ENCODE peak calls at places on chromosomes 5 and 9, in ten cellular contexts. One of them, this sample, is unnamed.

GRCh38 chr9:114272739-114273431 is 50.0 kb upstream of the ORM1 start:
- DNase-seq in breast epithelium: no peak
- DNase-seq in HCT116: no peak
- DNase-seq in stomach: no peak
- DNase-seq in right atrium auricular region: no peak
- DNase-seq in lower leg skin: no peak
- DNase-seq in upper lobe of left lung: no peak
- DNase-seq in astrocyte of the cerebellum: no peak
- DNase-seq in uterus: no peak
- DNase-seq in fibroblast of lung: no peak
- DNase-seq in this sample: no peak

GRCh38 chr9:69861011-69861410 is 40.4 kb downstream of the CFAP95 start:
- DNase-seq in breast epithelium: no peak
- DNase-seq in HCT116: no peak
- DNase-seq in stomach: no peak
- DNase-seq in right atrium auricular region: no peak
- DNase-seq in lower leg skin: no peak
- DNase-seq in upper lobe of left lung: no peak
- DNase-seq in astrocyte of the cerebellum: no peak
- DNase-seq in uterus: no peak
- DNase-seq in fibroblast of lung: peak
- DNase-seq in this sample: no peak

GRCh38 chr5:97644896-97645295 is 461.8 kb upstream of the RIOK2 start:
- DNase-seq in breast epithelium: no peak
- DNase-seq in HCT116: no peak
- DNase-seq in stomach: no peak
- DNase-seq in right atrium auricular region: no peak
- DNase-seq in lower leg skin: no peak
- DNase-seq in upper lobe of left lung: no peak
- DNase-seq in astrocyte of the cerebellum: no peak
- DNase-seq in uterus: no peak
- DNase-seq in fibroblast of lung: no peak
- DNase-seq in this sample: no peak

GRCh38 chr5:131169810-131170539 is 769 bp upstream of the LYRM7 start:
- DNase-seq in breast epithelium: no peak
- DNase-seq in HCT116: no peak
- DNase-seq in stomach: no peak
- DNase-seq in right atrium auricular region: no peak
- DNase-seq in lower leg skin: no peak
- DNase-seq in upper lobe of left lung: no peak
- DNase-seq in astrocyte of the cerebellum: no peak
- DNase-seq in uterus: no peak
- DNase-seq in fibroblast of lung: no peak
- DNase-seq in this sample: no peak

GRCh38 chr5:133869675-133869978 is 98.8 kb downstream of the C5orf15 start:
- DNase-seq in breast epithelium: no peak
- DNase-seq in HCT116: no peak
- DNase-seq in stomach: peak
- DNase-seq in right atrium auricular region: peak
- DNase-seq in lower leg skin: no peak
- DNase-seq in upper lobe of left lung: no peak
- DNase-seq in astrocyte of the cerebellum: no peak
- DNase-seq in uterus: no peak
- DNase-seq in fibroblast of lung: no peak
- DNase-seq in this sample: no peak

GRCh38 chr9:110626109-110626829 is 42.3 kb upstream of the MUSK start:
- DNase-seq in breast epithelium: no peak
- DNase-seq in HCT116: no peak
- DNase-seq in stomach: no peak
- DNase-seq in right atrium auricular region: no peak
- DNase-seq in lower leg skin: no peak
- DNase-seq in upper lobe of left lung: no peak
- DNase-seq in astrocyte of the cerebellum: peak
- DNase-seq in uterus: no peak
- DNase-seq in fibroblast of lung: peak
- DNase-seq in this sample: no peak

GRCh38 chr9:26650325-26650724 is 242.3 kb downstream of the CAAP1 start:
- DNase-seq in breast epithelium: no peak
- DNase-seq in HCT116: no peak
- DNase-seq in stomach: no peak
- DNase-seq in right atrium auricular region: no peak
- DNase-seq in lower leg skin: no peak
- DNase-seq in upper lobe of left lung: no peak
- DNase-seq in astrocyte of the cerebellum: no peak
- DNase-seq in uterus: no peak
- DNase-seq in fibroblast of lung: no peak
- DNase-seq in this sample: no peak

GRCh38 chr5:135467051-135467625 is 15.0 kb upstream of the TIFAB start:
- DNase-seq in breast epithelium: no peak
- DNase-seq in HCT116: no peak
- DNase-seq in stomach: no peak
- DNase-seq in right atrium auricular region: no peak
- DNase-seq in lower leg skin: no peak
- DNase-seq in upper lobe of left lung: no peak
- DNase-seq in astrocyte of the cerebellum: no peak
- DNase-seq in uterus: no peak
- DNase-seq in fibroblast of lung: no peak
- DNase-seq in this sample: no peak

GRCh38 chr9:10835791-10836463 is 223.1 kb upstream of the PTPRD start:
- DNase-seq in breast epithelium: no peak
- DNase-seq in HCT116: no peak
- DNase-seq in stomach: no peak
- DNase-seq in right atrium auricular region: no peak
- DNase-seq in lower leg skin: no peak
- DNase-seq in upper lobe of left lung: peak
- DNase-seq in astrocyte of the cerebellum: no peak
- DNase-seq in uterus: no peak
- DNase-seq in fibroblast of lung: no peak
- DNase-seq in this sample: peak

GRCh38 chr5:109619024-109619460 is 70.7 kb upstream of the MAN2A1 start:
- DNase-seq in breast epithelium: no peak
- DNase-seq in HCT116: no peak
- DNase-seq in stomach: no peak
- DNase-seq in right atrium auricular region: no peak
- DNase-seq in lower leg skin: no peak
- DNase-seq in upper lobe of left lung: no peak
- DNase-seq in astrocyte of the cerebellum: no peak
- DNase-seq in uterus: no peak
- DNase-seq in fibroblast of lung: no peak
- DNase-seq in this sample: no peak

DNA sequence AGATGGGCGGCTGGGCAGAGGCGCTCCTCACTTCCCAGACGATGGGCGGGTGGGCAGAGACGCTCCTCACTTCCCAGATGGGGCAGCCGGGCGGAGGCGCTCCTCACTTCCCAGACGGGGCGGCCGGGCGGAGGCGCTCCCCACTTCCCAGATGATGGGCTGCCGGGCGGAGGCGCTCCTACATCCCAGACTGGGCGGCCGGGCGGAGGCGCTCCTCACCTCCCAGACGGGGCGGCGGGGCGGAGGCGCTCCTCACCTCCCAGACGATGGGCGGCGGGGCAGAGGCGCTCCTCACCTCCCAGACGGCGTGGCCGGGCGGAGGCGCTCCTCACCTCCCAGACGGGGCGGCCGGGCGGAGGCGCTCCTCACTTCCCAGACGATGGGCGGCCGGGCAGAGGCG is 140.2 kb downstream of the WDR70 start:
- DNase-seq in breast epithelium: no peak
- DNase-seq in HCT116: no peak
- DNase-seq in stomach: no peak
- DNase-seq in right atrium auricular region: no peak
- DNase-seq in lower leg skin: no peak
- DNase-seq in upper lobe of left lung: peak
- DNase-seq in astrocyte of the cerebellum: no peak
- DNase-seq in uterus: no peak
- DNase-seq in fibroblast of lung: no peak
- DNase-seq in this sample: no peak
- TF ChIP-seq CTCF in breast epithelium: no peak
- TF ChIP-seq CTCF in HCT116: no peak
- TF ChIP-seq CTCF in stomach: no peak
- TF ChIP-seq CTCF in right atrium auricular region: no peak
- TF ChIP-seq CTCF in lower leg skin: no peak
- TF ChIP-seq CTCF in upper lobe of left lung: no peak
- TF ChIP-seq CTCF in astrocyte of the cerebellum: no peak
- TF ChIP-seq CTCF in uterus: no peak
- TF ChIP-seq CTCF in fibroblast of lung: no peak
- TF ChIP-seq CTCF in this sample: no peak

DNA sequence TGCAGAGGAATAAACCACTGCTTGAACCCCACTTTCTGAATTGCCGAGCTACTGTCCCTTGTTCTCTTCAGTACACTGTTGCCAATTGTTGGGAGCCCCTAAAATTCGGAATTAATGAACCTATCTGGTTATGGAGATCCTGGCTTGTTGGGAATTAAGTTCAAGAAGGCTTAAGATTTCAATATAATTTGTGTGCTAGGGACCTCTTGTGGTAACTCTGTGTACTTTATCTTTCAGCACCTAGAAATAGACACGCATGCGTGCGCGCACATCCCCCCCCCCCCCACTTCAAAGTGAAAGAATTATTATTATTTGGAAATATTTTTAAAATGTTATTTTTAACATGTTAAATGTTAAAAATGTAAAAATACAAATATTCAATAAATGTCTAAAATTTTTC is 53.3 kb upstream of the FAM169A start:
- DNase-seq in breast epithelium: no peak
- DNase-seq in HCT116: peak
- DNase-seq in stomach: no peak
- DNase-seq in right atrium auricular region: no peak
- DNase-seq in lower leg skin: no peak
- DNase-seq in upper lobe of left lung: no peak
- DNase-seq in astrocyte of the cerebellum: no peak
- DNase-seq in uterus: no peak
- DNase-seq in fibroblast of lung: peak
- DNase-seq in this sample: no peak
- TF ChIP-seq CTCF in breast epithelium: peak
- TF ChIP-seq CTCF in HCT116: peak
- TF ChIP-seq CTCF in stomach: no peak
- TF ChIP-seq CTCF in right atrium auricular region: peak
- TF ChIP-seq CTCF in lower leg skin: no peak
- TF ChIP-seq CTCF in upper lobe of left lung: peak
- TF ChIP-seq CTCF in astrocyte of the cerebellum: peak
- TF ChIP-seq CTCF in uterus: peak
- TF ChIP-seq CTCF in fibroblast of lung: peak
- TF ChIP-seq CTCF in this sample: peak

GRCh38 chr5:54531536-54531935 is 14.0 kb downstream of the SNX18 start:
- DNase-seq in breast epithelium: no peak
- DNase-seq in HCT116: no peak
- DNase-seq in stomach: no peak
- DNase-seq in right atrium auricular region: no peak
- DNase-seq in lower leg skin: no peak
- DNase-seq in upper lobe of left lung: no peak
- DNase-seq in astrocyte of the cerebellum: no peak
- DNase-seq in uterus: no peak
- DNase-seq in fibroblast of lung: peak
- DNase-seq in this sample: no peak

GRCh38 chr5:54529565-54529964 is 12.0 kb downstream of the SNX18 start:
- DNase-seq in breast epithelium: no peak
- DNase-seq in HCT116: no peak
- DNase-seq in stomach: no peak
- DNase-seq in right atrium auricular region: no peak
- DNase-seq in lower leg skin: no peak
- DNase-seq in upper lobe of left lung: no peak
- DNase-seq in astrocyte of the cerebellum: no peak
- DNase-seq in uterus: no peak
- DNase-seq in fibroblast of lung: peak
- DNase-seq in this sample: no peak

GRCh38 chr5:54526604-54527359 is 9.2 kb downstream of the SNX18 start:
- DNase-seq in breast epithelium: no peak
- DNase-seq in HCT116: no peak
- DNase-seq in stomach: no peak
- DNase-seq in right atrium auricular region: no peak
- DNase-seq in lower leg skin: no peak
- DNase-seq in upper lobe of left lung: no peak
- DNase-seq in astrocyte of the cerebellum: no peak
- DNase-seq in uterus: no peak
- DNase-seq in fibroblast of lung: no peak
- DNase-seq in this sample: no peak

GRCh38 chr5:54525692-54526091 is 8.1 kb downstream of the SNX18 start:
- DNase-seq in breast epithelium: no peak
- DNase-seq in HCT116: no peak
- DNase-seq in stomach: no peak
- DNase-seq in right atrium auricular region: no peak
- DNase-seq in lower leg skin: no peak
- DNase-seq in upper lobe of left lung: no peak
- DNase-seq in astrocyte of the cerebellum: no peak
- DNase-seq in uterus: no peak
- DNase-seq in fibroblast of lung: no peak
- DNase-seq in this sample: no peak

DNA sequence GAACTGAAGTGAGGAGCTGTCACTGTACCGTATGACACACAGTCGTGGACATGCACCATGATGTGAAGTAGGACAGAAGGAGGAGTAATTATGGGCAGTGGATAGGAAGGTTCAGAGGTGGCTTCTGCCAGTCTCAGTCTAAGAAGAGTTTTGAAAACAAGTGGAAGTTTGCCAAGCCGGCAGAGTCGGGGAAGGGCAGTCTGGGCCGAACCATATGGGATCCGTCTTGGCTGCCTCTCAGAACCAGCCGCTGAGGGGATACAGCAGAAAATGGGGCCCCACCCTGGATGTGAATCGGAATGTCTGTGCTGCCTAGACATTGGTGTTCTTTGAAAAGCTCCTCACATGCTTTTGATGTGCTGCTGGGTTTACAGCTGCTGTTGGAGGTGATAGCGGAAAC is 11.1 kb downstream of the SNX18 start:
- DNase-seq in breast epithelium: no peak
- DNase-seq in HCT116: no peak
- DNase-seq in stomach: no peak
- DNase-seq in right atrium auricular region: no peak
- DNase-seq in lower leg skin: no peak
- DNase-seq in upper lobe of left lung: no peak
- DNase-seq in astrocyte of the cerebellum: no peak
- DNase-seq in uterus: no peak
- DNase-seq in fibroblast of lung: no peak
- DNase-seq in this sample: no peak
- TF ChIP-seq CTCF in breast epithelium: no peak
- TF ChIP-seq CTCF in HCT116: no peak
- TF ChIP-seq CTCF in stomach: no peak
- TF ChIP-seq CTCF in right atrium auricular region: no peak
- TF ChIP-seq CTCF in lower leg skin: no peak
- TF ChIP-seq CTCF in upper lobe of left lung: no peak
- TF ChIP-seq CTCF in astrocyte of the cerebellum: no peak
- TF ChIP-seq CTCF in uterus: no peak
- TF ChIP-seq CTCF in fibroblast of lung: no peak
- TF ChIP-seq CTCF in this sample: no peak

GRCh38 chr5:138702166-138702826 is 50.9 kb upstream of the CTNNA1 start:
- DNase-seq in breast epithelium: no peak
- DNase-seq in HCT116: peak
- DNase-seq in stomach: no peak
- DNase-seq in right atrium auricular region: no peak
- DNase-seq in lower leg skin: no peak
- DNase-seq in upper lobe of left lung: no peak
- DNase-seq in astrocyte of the cerebellum: no peak
- DNase-seq in uterus: no peak
- DNase-seq in fibroblast of lung: no peak
- DNase-seq in this sample: no peak
- TF ChIP-seq CTCF in breast epithelium: no peak
- TF ChIP-seq CTCF in HCT116: no peak
- TF ChIP-seq CTCF in stomach: no peak
- TF ChIP-seq CTCF in right atrium auricular region: no peak
- TF ChIP-seq CTCF in lower leg skin: no peak
- TF ChIP-seq CTCF in upper lobe of left lung: no peak
- TF ChIP-seq CTCF in astrocyte of the cerebellum: no peak
- TF ChIP-seq CTCF in uterus: no peak
- TF ChIP-seq CTCF in fibroblast of lung: no peak
- TF ChIP-seq CTCF in this sample: no peak